ENCODE peak calls at places on chromosomes 13 and 19, in five cellular contexts. L is testis; O is AG04450; C is CD4-positive, CD25-positive, alpha-beta regulatory T cell; H is heart left ventricle. G is an unnamed sample. For H3K27me3 and H3K9me3, the result is how much of the 10 kb centered on the place peaks cover.

GRCh38 chr13:114115191-114115671 is 17.2 kb downstream of the RASA3 start:
- DNase-seq in C (peak), H (no peak), L (peak), O (peak), G (peak)

GRCh38 chr13:60986301-60986700 is 429.3 kb downstream of the PCDH20 start:
- DNase-seq in O (no peak), H (no peak), C (no peak), L (no peak), G (no peak)

GRCh38 chr19:920051-920857 is 3.1 kb downstream of the KISS1R start:
- DNase-seq in H (no peak), L (no peak), O (no peak), C (peak), G (peak)

GRCh38 chr19:51586799-51587198 is 15.7 kb downstream of the ZNF175 start:
- DNase-seq in L (no peak), C (no peak), H (no peak), O (no peak), G (no peak)

GRCh38 chr19:33150852-33151518 is 19.1 kb downstream of the WDR88 start:
- DNase-seq in O (no peak), L (no peak), C (no peak), H (no peak), G (no peak)

GRCh38 chr19:15402411-15403150 is 16.2 kb downstream of the AKAP8L start:
- DNase-seq in O (no peak), C (no peak), H (no peak), L (peak), G (no peak)

GRCh38 chr13:98348476-98348875 is 171.4 kb upstream of the RNF113B start:
- DNase-seq in L (no peak), C (no peak), H (no peak), O (no peak), G (no peak)

GRCh38 chr19:51439021-51439465 is 19.2 kb downstream of the SIGLEC8 start:
- DNase-seq in H (no peak), O (no peak), C (peak), L (no peak), G (peak)

GRCh38 chr19:8158411-8159074 is 9.2 kb upstream of the FBN3 start:
- DNase-seq in H (no peak), C (peak), L (peak), O (peak), G (peak)

GRCh38 chr13:73303858-73304257 is 245.1 kb downstream of the KLF5 start:
- DNase-seq in C (peak), H (no peak), O (no peak), L (no peak), G (no peak)

GRCh38 chr13:24540236-24541126 is 27.9 kb upstream of the PARP4 start:
- DNase-seq in L (peak), H (no peak), O (no peak), C (no peak), G (peak)

GRCh38 chr13:47337781-47338507 is 441.1 kb upstream of the HTR2A start:
- DNase-seq in O (peak), H (no peak), L (no peak), C (no peak), G (peak)

GRCh38 chr13:51844862-51845573 is at the start of gene TMEM272:
- DNase-seq in C (peak), H (peak), L (peak), O (no peak), G (peak)

GRCh38 chr13:80463673-80464352 is 122.9 kb upstream of the SPRY2 start:
- DNase-seq in H (no peak), C (no peak), L (no peak), O (no peak), G (peak)

GRCh38 chr13:85497652-85498051 is 301.6 kb downstream of the SLITRK6 start:
- DNase-seq in C (no peak), L (no peak), H (no peak), O (peak), G (no peak)

GRCh38 chr13:84994582-84994981 is 804.6 kb downstream of the SLITRK6 start:
- DNase-seq in L (no peak), H (no peak), O (no peak), C (no peak), G (no peak)

GRCh38 chr19:15897026-15897737 is 692 bp downstream of the CYP4F2 start:
- DNase-seq in L (no peak), H (no peak), C (no peak), O (no peak), G (no peak)

GRCh38 chr19:39858541-39858940 is 12.4 kb upstream of the FBL start:
- DNase-seq in L (peak), C (peak), O (no peak), H (peak), G (no peak)

GRCh38 chr19:623974-624373 is 9.4 kb downstream of the POLRMT start:
- DNase-seq in L (peak), H (no peak), O (peak), C (no peak), G (peak)

GRCh38 chr19:51809787-51810186 is 14.8 kb downstream of the FPR3 start:
- DNase-seq in H (no peak), O (no peak), L (peak), C (no peak), G (no peak)

GRCh38 chr19:46601318-46602224 is at the start of gene CALM3:
- DNase-seq in C (no peak), L (peak), O (no peak), H (no peak), G (no peak)

GRCh38 chr13:75365724-75366173 is 116.2 kb downstream of the TBC1D4 start:
- DNase-seq in O (peak), C (peak), H (no peak), L (no peak), G (no peak)

GRCh38 chr19:40521276-40521675 is 54.5 kb downstream of the SPTBN4 start:
- DNase-seq in C (peak), H (no peak), O (no peak), L (no peak), G (no peak)

GRCh38 chr19:35095667-35096368 is 19.8 kb upstream of the FXYD3 start:
- DNase-seq in L (no peak), C (no peak), H (peak), O (no peak), G (no peak)

GRCh38 chr13:19633340-19634128 is at the start of gene MPHOSPH8:
- DNase-seq in O (peak), C (peak), L (peak), H (peak), G (peak)

GRCh38 chr19:1513492-1514294 is 874 bp upstream of the ADAMTSL5 start:
- DNase-seq in O (no peak), C (peak), H (peak), L (no peak), G (peak)

GRCh38 chr19:44767295-44768180 is 10.2 kb upstream of the CBLC start:
- DNase-seq in C (no peak), H (no peak), O (no peak), L (no peak), G (no peak)

GRCh38 chr13:35990196-35990595 is 141.0 kb downstream of the DCLK1 start:
- DNase-seq in O (no peak), H (no peak), C (no peak), L (peak), G (no peak)

GRCh38 chr13:50129065-50129922 is 114.0 kb downstream of the KCNRG start:
- DNase-seq in H (peak), C (peak), L (no peak), O (no peak), G (peak)

GRCh38 chr19:42122691-42123607 is 9.3 kb downstream of the POU2F2 start:
- DNase-seq in H (no peak), L (no peak), O (no peak), C (peak), G (no peak)

GRCh38 chr13:96650301-96650886 is 343.9 kb downstream of the OXGR1 start:
- DNase-seq in C (no peak), O (no peak), L (no peak), H (no peak), G (peak)

GRCh38 chr19:41325947-41326706 is 16.2 kb downstream of the CCDC97 start:
- DNase-seq in C (peak), L (no peak), H (no peak), O (no peak), G (peak)

GRCh38 chr19:17765069-17765618 is 13.9 kb downstream of the FCHO1 start:
- DNase-seq in H (peak), C (no peak), L (peak), O (no peak), G (no peak)

GRCh38 chr13:23567792-23568480 is 2.3 kb upstream of the TNFRSF19 start:
- DNase-seq in C (no peak), H (no peak), O (no peak), L (no peak), G (peak)

GRCh38 chr13:33544308-33544707 is 258.8 kb upstream of the STARD13 start:
- DNase-seq in C (no peak), H (no peak), O (no peak), L (no peak), G (no peak)
- H3K27ac ChIP-seq in C (peak), H (peak), O (no peak), L (peak), G (peak)

GRCh38 chr19:38639679-38640078 is 7.8 kb upstream of the ACTN4 start:
- DNase-seq in H (no peak), C (no peak), O (no peak), L (no peak), G (no peak)

GRCh38 chr19:38644719-38645118 is 2.7 kb upstream of the ACTN4 start:
- DNase-seq in L (no peak), H (no peak), C (no peak), O (no peak), G (no peak)

GRCh38 chr19:38640368-38640767 is 7.1 kb upstream of the ACTN4 start:
- DNase-seq in O (no peak), H (no peak), C (no peak), L (no peak), G (no peak)

GRCh38 chr19:38638461-38638860 is 9.0 kb upstream of the ACTN4 start:
- DNase-seq in O (no peak), L (no peak), H (no peak), C (no peak), G (no peak)

GRCh38 chr19:38642176-38642575 is 5.3 kb upstream of the ACTN4 start:
- DNase-seq in H (no peak), O (no peak), C (no peak), L (no peak), G (no peak)
- H3K27me3 ChIP-seq in H (under half), O (under half), C (under half), L (under half), G (under half)

DNA sequence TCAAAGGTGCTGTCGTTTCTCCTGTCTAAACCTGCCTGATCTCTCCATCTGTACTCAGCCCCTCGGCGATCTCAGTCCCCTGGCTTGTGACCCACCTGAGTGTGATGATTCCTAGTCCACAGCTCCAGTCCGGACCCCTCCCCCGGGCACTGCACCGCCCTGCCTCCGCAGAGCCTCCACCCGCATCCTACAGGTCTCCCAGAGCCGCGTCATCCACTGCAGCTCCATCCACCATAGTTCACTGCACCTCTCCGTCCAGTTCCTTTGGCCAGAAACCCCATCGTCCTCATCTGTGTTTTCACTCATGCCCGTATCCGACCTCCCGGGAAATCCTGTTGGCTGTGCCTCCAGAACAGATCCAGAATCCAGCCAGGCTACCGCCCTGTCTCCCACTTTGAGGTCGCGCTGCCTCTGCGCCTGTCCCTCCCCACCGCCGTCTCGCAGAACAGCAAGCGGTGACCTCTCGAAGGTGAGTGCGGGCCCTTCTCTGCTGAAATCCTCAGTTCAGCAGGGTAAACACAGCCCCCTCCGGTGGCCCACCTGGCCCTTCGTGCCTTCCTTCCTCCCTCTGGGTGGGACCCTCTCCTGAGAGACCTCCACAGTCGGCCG is 51.9 kb upstream of the MCF2L start:
- DNase-seq in C (no peak), H (no peak), L (no peak), O (no peak), G (no peak)
- H3K9me3 ChIP-seq in C (under half), H (under half), L (under half), O (under half), G (under half)

DNA sequence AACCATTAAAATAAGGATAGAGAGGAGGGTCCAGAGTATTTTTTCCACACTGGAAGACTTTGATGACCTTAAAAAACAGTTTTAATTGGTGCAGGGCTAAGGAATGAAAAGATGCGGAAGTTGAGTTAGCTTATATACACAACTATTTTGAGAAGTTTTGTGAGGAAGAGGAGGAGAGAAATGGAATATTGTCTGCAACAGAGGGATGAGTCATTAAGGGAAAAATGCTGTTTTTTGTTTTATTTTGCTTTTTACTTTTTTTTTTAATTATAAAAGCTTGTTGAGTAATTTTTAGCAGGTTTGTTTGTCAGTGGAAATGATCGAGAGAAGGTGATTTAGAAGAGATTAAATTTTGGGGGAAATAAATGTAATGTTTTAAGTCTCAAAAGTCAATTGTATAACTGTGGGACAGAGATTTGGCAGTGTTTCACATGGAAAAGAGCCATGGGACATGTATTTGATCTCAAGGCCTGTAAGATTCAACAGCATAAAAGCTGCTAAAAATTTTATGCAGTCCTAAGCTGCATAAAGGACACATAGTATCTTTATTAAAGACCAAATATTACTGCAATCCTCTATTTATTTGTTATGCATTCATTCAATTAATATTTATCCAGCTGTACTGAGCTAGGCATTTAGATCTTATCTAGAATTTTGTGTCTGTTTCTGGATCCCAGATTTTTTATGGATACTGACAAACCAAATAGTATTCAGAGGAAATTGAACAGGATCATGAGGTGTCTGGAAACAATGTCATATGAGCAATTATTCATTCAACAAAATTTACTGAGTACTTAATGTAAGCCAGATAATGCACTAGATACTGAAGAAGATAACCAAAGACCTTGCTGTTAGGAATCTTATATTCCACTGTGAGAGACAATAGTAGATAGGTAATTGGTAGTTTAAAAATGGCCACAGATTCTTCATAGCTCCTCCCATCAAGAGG is 72.7 kb downstream of the DNAJC15 start:
- DNase-seq in L (no peak), C (no peak), H (no peak), O (no peak), G (no peak)
- H3K27ac ChIP-seq in L (no peak), C (no peak), H (no peak), O (no peak), G (no peak)

GRCh38 chr19:18774782-18775444 is 16.2 kb downstream of the COMP start:
- DNase-seq in L (no peak), C (no peak), H (peak), O (no peak), G (no peak)
- H3K27me3 ChIP-seq in L (under half), C (under half), H (under half), O (under half), G (under half)

GRCh38 chr13:64127192-64127591 is 2711.5 kb upstream of the PCDH20 start:
- DNase-seq in L (no peak), H (no peak), C (no peak), O (no peak), G (no peak)
- H3K9me3 ChIP-seq in L (under half), H (under half), C (under half), O (under half), G (under half)

G was measured in cardiac muscle cell.